ENCODE peak calls at places on chromosomes 4 and X, in nine cellular contexts. One of them, this sample, is unnamed. For H3K4me1, the result is how much of the 10 kb centered on the place peaks cover.

GRCh38 chr4:109321232-109321631 is 18.8 kb upstream of the COL25A1 start:
- DNase-seq in testis: no peak
- DNase-seq in breast epithelium: no peak
- DNase-seq in PC-3: no peak
- DNase-seq in CD8-positive, alpha-beta memory T cell: no peak
- DNase-seq in A673: no peak
- DNase-seq in left lung: no peak
- DNase-seq in left ventricle myocardium inferior: no peak
- DNase-seq in HepG2: no peak
- DNase-seq in this sample: no peak

GRCh38 chr4:89363156-89363555 is 55.6 kb upstream of the GPRIN3 start:
- DNase-seq in testis: no peak
- DNase-seq in breast epithelium: no peak
- DNase-seq in PC-3: no peak
- DNase-seq in CD8-positive, alpha-beta memory T cell: no peak
- DNase-seq in A673: no peak
- DNase-seq in left lung: no peak
- DNase-seq in left ventricle myocardium inferior: no peak
- DNase-seq in HepG2: no peak
- DNase-seq in this sample: no peak

GRCh38 chrX:68917799-68918198 is 89.0 kb downstream of the EFNB1 start:
- DNase-seq in testis: no peak
- DNase-seq in breast epithelium: no peak
- DNase-seq in PC-3: no peak
- DNase-seq in CD8-positive, alpha-beta memory T cell: no peak
- DNase-seq in A673: no peak
- DNase-seq in left lung: no peak
- DNase-seq in left ventricle myocardium inferior: no peak
- DNase-seq in HepG2: no peak
- DNase-seq in this sample: no peak

GRCh38 chr4:6591305-6591704 is 16.3 kb downstream of the MAN2B2 start:
- DNase-seq in testis: no peak
- DNase-seq in breast epithelium: no peak
- DNase-seq in PC-3: no peak
- DNase-seq in CD8-positive, alpha-beta memory T cell: no peak
- DNase-seq in A673: no peak
- DNase-seq in left lung: no peak
- DNase-seq in left ventricle myocardium inferior: no peak
- DNase-seq in HepG2: no peak
- DNase-seq in this sample: no peak

GRCh38 chr4:38013461-38014366 is 53.5 kb downstream of the PTTG2 start:
- DNase-seq in testis: peak
- DNase-seq in breast epithelium: no peak
- DNase-seq in PC-3: peak
- DNase-seq in CD8-positive, alpha-beta memory T cell: no peak
- DNase-seq in A673: peak
- DNase-seq in left lung: peak
- DNase-seq in left ventricle myocardium inferior: peak
- DNase-seq in HepG2: no peak
- DNase-seq in this sample: no peak

GRCh38 chrX:132968282-132968681 is 9.9 kb upstream of the HS6ST2 start:
- DNase-seq in testis: no peak
- DNase-seq in breast epithelium: no peak
- DNase-seq in PC-3: no peak
- DNase-seq in CD8-positive, alpha-beta memory T cell: no peak
- DNase-seq in A673: no peak
- DNase-seq in left lung: no peak
- DNase-seq in left ventricle myocardium inferior: no peak
- DNase-seq in HepG2: no peak
- DNase-seq in this sample: no peak

GRCh38 chr4:128600996-128601857 is 208.3 kb upstream of the JADE1 start:
- DNase-seq in testis: peak
- DNase-seq in breast epithelium: peak
- DNase-seq in PC-3: peak
- DNase-seq in CD8-positive, alpha-beta memory T cell: no peak
- DNase-seq in A673: peak
- DNase-seq in left lung: peak
- DNase-seq in left ventricle myocardium inferior: peak
- DNase-seq in HepG2: peak
- DNase-seq in this sample: no peak

GRCh38 chr4:184803884-184804283 is 21.9 kb downstream of the ACSL1 start:
- DNase-seq in testis: no peak
- DNase-seq in breast epithelium: no peak
- DNase-seq in PC-3: peak
- DNase-seq in CD8-positive, alpha-beta memory T cell: no peak
- DNase-seq in A673: no peak
- DNase-seq in left lung: no peak
- DNase-seq in left ventricle myocardium inferior: no peak
- DNase-seq in HepG2: no peak
- DNase-seq in this sample: no peak

GRCh38 chr4:145619639-145619996 is 433 bp downstream of the MMAA start:
- DNase-seq in testis: peak
- DNase-seq in breast epithelium: peak
- DNase-seq in PC-3: peak
- DNase-seq in CD8-positive, alpha-beta memory T cell: no peak
- DNase-seq in A673: no peak
- DNase-seq in left lung: peak
- DNase-seq in left ventricle myocardium inferior: no peak
- DNase-seq in HepG2: peak
- DNase-seq in this sample: no peak

GRCh38 chr4:8913858-8914460 is 42.3 kb upstream of the HMX1 start:
- DNase-seq in testis: no peak
- DNase-seq in breast epithelium: no peak
- DNase-seq in PC-3: no peak
- DNase-seq in CD8-positive, alpha-beta memory T cell: no peak
- DNase-seq in A673: no peak
- DNase-seq in left lung: peak
- DNase-seq in left ventricle myocardium inferior: no peak
- DNase-seq in HepG2: no peak
- DNase-seq in this sample: no peak

GRCh38 chr4:98673978-98674377 is 15.6 kb upstream of the TSPAN5 start:
- DNase-seq in testis: no peak
- DNase-seq in breast epithelium: no peak
- DNase-seq in PC-3: no peak
- DNase-seq in CD8-positive, alpha-beta memory T cell: no peak
- DNase-seq in A673: no peak
- DNase-seq in left lung: no peak
- DNase-seq in left ventricle myocardium inferior: no peak
- DNase-seq in HepG2: no peak
- DNase-seq in this sample: no peak

GRCh38 chrX:30971761-30972603 is 82.9 kb upstream of the TAB3 start:
- DNase-seq in testis: peak
- DNase-seq in breast epithelium: no peak
- DNase-seq in PC-3: peak
- DNase-seq in CD8-positive, alpha-beta memory T cell: peak
- DNase-seq in A673: peak
- DNase-seq in left lung: no peak
- DNase-seq in left ventricle myocardium inferior: no peak
- DNase-seq in HepG2: peak
- DNase-seq in this sample: no peak

GRCh38 chrX:48476919-48477318 is 920 bp downstream of the FTSJ1 start:
- DNase-seq in testis: no peak
- DNase-seq in breast epithelium: no peak
- DNase-seq in PC-3: no peak
- DNase-seq in CD8-positive, alpha-beta memory T cell: no peak
- DNase-seq in A673: no peak
- DNase-seq in left lung: no peak
- DNase-seq in left ventricle myocardium inferior: no peak
- DNase-seq in HepG2: no peak
- DNase-seq in this sample: no peak

GRCh38 chr4:10589808-10590207 is 94.8 kb downstream of the CLNK start:
- DNase-seq in testis: no peak
- DNase-seq in breast epithelium: no peak
- DNase-seq in PC-3: no peak
- DNase-seq in CD8-positive, alpha-beta memory T cell: no peak
- DNase-seq in A673: peak
- DNase-seq in left lung: no peak
- DNase-seq in left ventricle myocardium inferior: no peak
- DNase-seq in HepG2: no peak
- DNase-seq in this sample: no peak

GRCh38 chr4:10584042-10584441 is 100.5 kb downstream of the CLNK start:
- DNase-seq in testis: peak
- DNase-seq in breast epithelium: no peak
- DNase-seq in PC-3: peak
- DNase-seq in CD8-positive, alpha-beta memory T cell: no peak
- DNase-seq in A673: peak
- DNase-seq in left lung: peak
- DNase-seq in left ventricle myocardium inferior: no peak
- DNase-seq in HepG2: peak
- DNase-seq in this sample: no peak

GRCh38 chr4:10589308-10589707 is 95.3 kb downstream of the CLNK start:
- DNase-seq in testis: no peak
- DNase-seq in breast epithelium: no peak
- DNase-seq in PC-3: no peak
- DNase-seq in CD8-positive, alpha-beta memory T cell: no peak
- DNase-seq in A673: peak
- DNase-seq in left lung: no peak
- DNase-seq in left ventricle myocardium inferior: no peak
- DNase-seq in HepG2: no peak
- DNase-seq in this sample: no peak

GRCh38 chr4:10587697-10588096 is 96.9 kb downstream of the CLNK start:
- DNase-seq in testis: no peak
- DNase-seq in breast epithelium: no peak
- DNase-seq in PC-3: no peak
- DNase-seq in CD8-positive, alpha-beta memory T cell: peak
- DNase-seq in A673: no peak
- DNase-seq in left lung: no peak
- DNase-seq in left ventricle myocardium inferior: no peak
- DNase-seq in HepG2: no peak
- DNase-seq in this sample: no peak

DNA sequence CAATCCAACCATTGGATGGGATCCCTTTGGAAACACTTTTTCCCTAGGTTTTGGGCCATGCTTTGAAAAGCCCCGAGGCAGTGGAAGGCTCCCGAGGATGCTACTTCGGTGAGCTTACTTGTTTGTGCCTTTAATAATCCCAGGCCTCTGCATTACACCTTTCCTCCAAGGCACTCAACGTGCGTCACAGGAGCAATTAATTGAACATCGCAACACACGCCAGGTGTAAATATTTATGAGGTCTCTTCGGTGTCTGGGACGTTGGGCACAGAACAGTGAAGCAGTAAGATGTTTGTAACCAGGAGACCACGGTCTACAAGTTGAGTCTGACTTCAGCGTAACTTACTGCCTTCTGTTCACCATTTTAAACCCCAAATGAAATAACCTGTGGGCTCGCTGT is 97.3 kb downstream of the CLNK start:
- DNase-seq in testis: no peak
- DNase-seq in breast epithelium: no peak
- DNase-seq in PC-3: no peak
- DNase-seq in CD8-positive, alpha-beta memory T cell: no peak
- DNase-seq in A673: no peak
- DNase-seq in left lung: no peak
- DNase-seq in left ventricle myocardium inferior: no peak
- DNase-seq in HepG2: no peak
- DNase-seq in this sample: no peak
- H3K27ac ChIP-seq in testis: no peak
- H3K27ac ChIP-seq in breast epithelium: no peak
- H3K27ac ChIP-seq in PC-3: no peak
- H3K27ac ChIP-seq in CD8-positive, alpha-beta memory T cell: no peak
- H3K27ac ChIP-seq in A673: no peak
- H3K27ac ChIP-seq in left lung: no peak
- H3K27ac ChIP-seq in left ventricle myocardium inferior: no peak
- H3K27ac ChIP-seq in HepG2: no peak
- H3K27ac ChIP-seq in this sample: no peak

DNA sequence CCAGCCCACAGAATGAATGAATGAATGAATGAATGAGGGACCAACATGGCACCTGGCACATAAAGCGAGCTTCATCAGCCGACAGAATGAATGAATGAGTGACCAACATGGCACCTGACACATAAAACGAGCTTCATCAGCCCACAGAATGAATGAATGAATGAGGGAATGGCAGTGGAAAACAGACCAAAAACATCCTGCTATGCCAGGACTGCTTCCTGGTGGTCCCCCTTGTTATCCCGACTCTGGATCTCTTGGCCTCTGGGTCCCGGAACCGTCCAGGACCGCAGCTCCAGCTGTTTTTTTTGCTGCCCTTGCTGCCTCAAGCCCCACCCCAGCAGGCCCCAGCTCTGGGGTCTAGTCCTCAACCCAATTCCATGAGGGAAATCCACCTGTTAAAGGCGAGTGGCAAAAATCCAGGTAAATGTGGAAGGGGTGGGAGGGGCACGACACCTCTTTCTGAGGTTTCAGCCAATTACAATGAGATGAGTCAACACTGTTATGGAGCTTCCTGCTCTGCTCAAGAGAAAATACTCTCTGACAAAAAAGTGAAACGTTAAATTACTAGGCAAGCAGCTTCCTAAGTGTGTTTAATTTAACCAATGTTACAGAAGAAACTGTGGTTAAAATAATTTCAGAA is 72.0 kb upstream of the MTNR1A start:
- DNase-seq in testis: no peak
- DNase-seq in breast epithelium: no peak
- DNase-seq in PC-3: no peak
- DNase-seq in CD8-positive, alpha-beta memory T cell: no peak
- DNase-seq in A673: peak
- DNase-seq in left lung: no peak
- DNase-seq in left ventricle myocardium inferior: no peak
- DNase-seq in HepG2: no peak
- DNase-seq in this sample: no peak
- H3K4me3 ChIP-seq in testis: no peak
- H3K4me3 ChIP-seq in breast epithelium: no peak
- H3K4me3 ChIP-seq in PC-3: no peak
- H3K4me3 ChIP-seq in CD8-positive, alpha-beta memory T cell: no peak
- H3K4me3 ChIP-seq in A673: no peak
- H3K4me3 ChIP-seq in left lung: no peak
- H3K4me3 ChIP-seq in left ventricle myocardium inferior: no peak
- H3K4me3 ChIP-seq in HepG2: no peak
- H3K4me3 ChIP-seq in this sample: no peak

DNA sequence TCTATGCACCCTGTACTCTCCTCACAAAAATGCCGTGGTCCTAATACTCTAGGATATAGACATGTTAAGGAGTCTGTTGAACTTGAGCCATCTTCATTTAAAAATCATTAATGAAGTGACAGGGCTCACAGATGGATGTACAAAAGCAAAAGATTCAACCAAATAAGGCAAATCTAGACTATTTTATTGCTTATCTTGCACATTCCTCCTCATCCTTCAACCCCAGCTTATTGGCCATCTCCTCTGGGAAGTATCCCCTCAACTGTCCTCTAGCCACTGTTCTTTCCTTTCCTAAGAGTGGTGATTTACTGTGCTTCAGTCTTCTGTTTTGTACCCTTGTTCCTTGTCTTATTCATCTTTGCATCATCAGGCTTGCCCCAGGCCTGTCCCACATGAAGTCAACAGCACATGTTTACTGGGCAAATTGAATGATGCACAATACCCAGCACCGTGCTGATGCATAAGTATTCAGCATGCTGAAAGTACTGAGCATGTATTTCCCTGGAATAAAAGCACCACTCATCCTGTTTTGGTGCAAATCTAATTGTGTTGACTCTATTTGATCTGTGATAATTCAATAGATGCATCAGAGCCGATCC is 287.3 kb upstream of the CLNK start:
- DNase-seq in testis: no peak
- DNase-seq in breast epithelium: no peak
- DNase-seq in PC-3: no peak
- DNase-seq in CD8-positive, alpha-beta memory T cell: no peak
- DNase-seq in A673: no peak
- DNase-seq in left lung: no peak
- DNase-seq in left ventricle myocardium inferior: no peak
- DNase-seq in HepG2: no peak
- DNase-seq in this sample: no peak
- H3K4me1 ChIP-seq in testis: under half
- H3K4me1 ChIP-seq in breast epithelium: under half
- H3K4me1 ChIP-seq in PC-3: under half
- H3K4me1 ChIP-seq in CD8-positive, alpha-beta memory T cell: under half
- H3K4me1 ChIP-seq in A673: under half
- H3K4me1 ChIP-seq in left lung: under half
- H3K4me1 ChIP-seq in left ventricle myocardium inferior: under half
- H3K4me1 ChIP-seq in HepG2: under half
- H3K4me1 ChIP-seq in this sample: under half

GRCh38 chr4:26992657-26993361 is 132.2 kb downstream of the STIM2 start:
- DNase-seq in testis: peak
- DNase-seq in breast epithelium: peak
- DNase-seq in PC-3: no peak
- DNase-seq in CD8-positive, alpha-beta memory T cell: no peak
- DNase-seq in A673: peak
- DNase-seq in left lung: no peak
- DNase-seq in left ventricle myocardium inferior: no peak
- DNase-seq in HepG2: no peak
- DNase-seq in this sample: no peak
- H3K27ac ChIP-seq in testis: peak
- H3K27ac ChIP-seq in breast epithelium: peak
- H3K27ac ChIP-seq in PC-3: no peak
- H3K27ac ChIP-seq in CD8-positive, alpha-beta memory T cell: no peak
- H3K27ac ChIP-seq in A673: peak
- H3K27ac ChIP-seq in left lung: peak
- H3K27ac ChIP-seq in left ventricle myocardium inferior: peak
- H3K27ac ChIP-seq in HepG2: no peak
- H3K27ac ChIP-seq in this sample: no peak

This sample was measured in effector memory CD4-positive, alpha-beta T cell.